ENCODE peak calls at places on chromosomes 12 and 14, in nine cellular contexts. L is AG04449, C is OCI-LY7, K is astrocyte of the spinal cord, Z is AG09309, I is lower leg skin, M is suprapubic skin, T is cardiac fibroblast, G is tibial artery. U is an unnamed sample.

GRCh38 chr14:69355955-69356321 is 42.2 kb downstream of the ERH start:
- DNase-seq in G (peak), Z (peak), I (peak), K (peak), L (peak), M (peak), C (no peak), T (peak), U (peak)

GRCh38 chr12:117486840-117487659 is 125.6 kb upstream of the NOS1 start:
- DNase-seq in Z (no peak), T (no peak), M (no peak), C (no peak), L (peak), G (peak), I (no peak), K (peak), U (peak)

GRCh38 chr12:43329381-43329780 is 222.6 kb downstream of the ADAMTS20 start:
- DNase-seq in K (peak), L (no peak), Z (no peak), T (no peak), M (no peak), I (no peak), G (no peak), C (no peak), U (no peak)

GRCh38 chr14:91866061-91866460 is 1.3 kb downstream of the TC2N start:
- DNase-seq in L (no peak), K (peak), C (no peak), Z (peak), I (no peak), T (peak), M (no peak), G (no peak), U (no peak)

GRCh38 chr12:34291001-34291400 is 268.7 kb downstream of the ALG10 start:
- DNase-seq in M (no peak), I (no peak), T (no peak), Z (no peak), L (no peak), G (no peak), K (no peak), C (no peak), U (no peak)

GRCh38 chr12:75850751-75851462 is 180.7 kb downstream of the PHLDA1 start:
- DNase-seq in C (no peak), T (peak), K (peak), I (no peak), Z (no peak), M (no peak), G (no peak), L (no peak), U (no peak)

GRCh38 chr12:31206038-31206670 is 119.8 kb downstream of the SINHCAF start:
- DNase-seq in Z (no peak), K (peak), G (no peak), T (peak), C (no peak), M (no peak), L (no peak), I (no peak), U (peak)

GRCh38 chr14:81436296-81437138 is 36.4 kb upstream of the STON2 start:
- DNase-seq in T (peak), K (peak), C (peak), M (peak), I (peak), Z (no peak), L (no peak), G (peak), U (no peak)

GRCh38 chr12:12436831-12437345 is 80.0 kb downstream of the BORCS5 start:
- DNase-seq in T (no peak), Z (no peak), K (peak), L (no peak), C (no peak), G (no peak), M (no peak), I (no peak), U (no peak)
- TF ChIP-seq CTCF in T (no peak), Z (no peak), K (no peak), L (no peak), C (no peak), G (no peak), M (no peak), I (no peak), U (no peak)

GRCh38 chr14:36619131-36619530 is 36.7 kb upstream of the NKX2-8 start:
- DNase-seq in Z (no peak), M (no peak), K (no peak), L (no peak), T (no peak), I (no peak), C (no peak), G (no peak), U (no peak)
- H3K4me3 ChIP-seq in Z (no peak), M (no peak), K (no peak), L (no peak), T (no peak), I (no peak), C (no peak), G (no peak), U (no peak)

DNA sequence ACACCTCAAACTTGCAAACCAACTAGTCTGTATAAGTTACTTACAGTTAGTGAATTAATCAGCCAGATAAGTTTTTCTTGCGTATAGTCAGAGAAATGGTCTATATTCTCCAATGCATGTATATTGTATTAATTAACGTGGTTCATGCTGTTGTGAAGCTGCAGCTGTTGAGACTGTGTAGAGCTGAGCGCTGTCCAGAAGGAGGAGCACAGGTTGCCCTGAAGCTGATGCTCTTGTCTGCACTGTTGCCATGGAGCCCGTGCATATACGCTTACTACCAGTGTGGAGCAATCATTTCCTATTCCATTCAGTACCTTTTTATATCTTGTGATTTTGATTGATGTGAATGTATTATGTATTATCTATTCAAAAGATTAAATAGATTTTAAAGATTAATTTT is 74.3 kb upstream of the ARID2 start:
- DNase-seq in I (no peak), L (no peak), K (no peak), T (peak), G (no peak), Z (no peak), M (no peak), C (peak), U (no peak)
- TF ChIP-seq CTCF in I (no peak), L (no peak), K (no peak), T (no peak), G (no peak), Z (no peak), M (peak), C (peak), U (no peak)

GRCh38 chr12:6950944-6951540 is at the start of gene PTPN6:
- DNase-seq in Z (no peak), I (no peak), L (no peak), T (no peak), C (peak), G (no peak), K (no peak), M (no peak), U (no peak)
- H3K4me3 ChIP-seq in Z (no peak), I (peak), L (no peak), T (no peak), C (peak), G (peak), K (no peak), M (peak), U (no peak)

GRCh38 chr14:21802441-21802840 is 128.8 kb upstream of the OR4E1 start:
- DNase-seq in Z (no peak), M (no peak), T (no peak), C (no peak), G (no peak), K (no peak), L (no peak), I (no peak), U (no peak)
- TF ChIP-seq CTCF in Z (no peak), M (no peak), T (no peak), C (no peak), G (no peak), K (no peak), L (no peak), I (no peak), U (no peak)

DNA sequence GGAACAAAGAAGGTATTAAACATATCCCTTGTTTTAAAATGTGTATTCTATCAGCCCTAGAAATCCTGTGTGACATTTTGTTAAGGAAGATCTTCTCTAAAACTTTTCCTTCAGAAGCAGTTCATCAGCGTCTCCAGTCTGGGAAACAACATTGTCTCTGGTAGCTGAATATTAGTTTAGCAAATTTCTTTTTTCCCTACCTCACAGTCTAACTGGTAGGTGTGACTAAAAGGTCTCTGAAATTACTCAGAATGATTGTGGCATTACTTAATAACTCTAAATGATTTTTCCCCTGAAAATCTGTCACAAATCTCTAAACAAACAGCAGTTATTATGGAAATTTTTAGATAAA is 1044.8 kb downstream of the FLRT2 start:
- DNase-seq in L (no peak), G (no peak), K (no peak), I (no peak), M (no peak), C (no peak), Z (no peak), T (no peak), U (no peak)
- H3K4me3 ChIP-seq in L (no peak), G (no peak), K (no peak), I (no peak), M (no peak), C (no peak), Z (no peak), T (no peak), U (no peak)